ENCODE peak calls at places on chromosomes 16 and 17, in six cellular contexts. I is upper lobe of right lung, V is neural progenitor cell, H is psoas muscle, C is ovary, L is body of pancreas. K is an unnamed sample. For H3K36me3, the result is how much of the 10 kb centered on the place peaks cover.

GRCh38 chr16:51939371-51940005 is 607.5 kb downstream of the TOX3 start:
- DNase-seq in I (no peak), L (no peak), H (no peak), C (no peak), V (no peak), K (no peak)

GRCh38 chr16:70512456-70512855 is 10.9 kb downstream of the COG4 start:
- DNase-seq in H (peak), L (no peak), V (no peak), C (no peak), I (no peak), K (no peak)

GRCh38 chr16:81652798-81653505 is 126.1 kb upstream of the PLCG2 start:
- DNase-seq in H (no peak), V (peak), C (no peak), L (peak), I (no peak), K (no peak)

GRCh38 chr17:7047566-7047965 is 3.7 kb upstream of the SLC16A11 start:
- DNase-seq in V (no peak), H (no peak), I (no peak), C (no peak), L (no peak), K (no peak)

GRCh38 chr16:59905628-59906027 is 1171.5 kb upstream of the GOT2 start:
- DNase-seq in C (no peak), H (no peak), V (no peak), I (no peak), L (no peak), K (no peak)

GRCh38 chr16:65200857-65201256 is 79.0 kb upstream of the CDH11 start:
- DNase-seq in C (no peak), I (no peak), L (no peak), H (no peak), V (no peak), K (no peak)

GRCh38 chr16:75251280-75252048 is at the start of gene BCAR1:
- DNase-seq in L (peak), I (peak), V (peak), C (peak), H (peak), K (peak)

GRCh38 chr16:81243927-81244326 is 5.4 kb downstream of the BCO1 start:
- DNase-seq in V (no peak), H (no peak), C (no peak), L (no peak), I (no peak), K (no peak)

GRCh38 chr17:19274893-19275292 is 37.7 kb downstream of the EPN2 start:
- DNase-seq in H (no peak), C (no peak), V (no peak), I (no peak), L (no peak), K (no peak)

GRCh38 chr17:39653662-39654331 is 11.4 kb upstream of the TCAP start:
- DNase-seq in L (peak), I (peak), C (no peak), H (peak), V (no peak), K (peak)

DNA sequence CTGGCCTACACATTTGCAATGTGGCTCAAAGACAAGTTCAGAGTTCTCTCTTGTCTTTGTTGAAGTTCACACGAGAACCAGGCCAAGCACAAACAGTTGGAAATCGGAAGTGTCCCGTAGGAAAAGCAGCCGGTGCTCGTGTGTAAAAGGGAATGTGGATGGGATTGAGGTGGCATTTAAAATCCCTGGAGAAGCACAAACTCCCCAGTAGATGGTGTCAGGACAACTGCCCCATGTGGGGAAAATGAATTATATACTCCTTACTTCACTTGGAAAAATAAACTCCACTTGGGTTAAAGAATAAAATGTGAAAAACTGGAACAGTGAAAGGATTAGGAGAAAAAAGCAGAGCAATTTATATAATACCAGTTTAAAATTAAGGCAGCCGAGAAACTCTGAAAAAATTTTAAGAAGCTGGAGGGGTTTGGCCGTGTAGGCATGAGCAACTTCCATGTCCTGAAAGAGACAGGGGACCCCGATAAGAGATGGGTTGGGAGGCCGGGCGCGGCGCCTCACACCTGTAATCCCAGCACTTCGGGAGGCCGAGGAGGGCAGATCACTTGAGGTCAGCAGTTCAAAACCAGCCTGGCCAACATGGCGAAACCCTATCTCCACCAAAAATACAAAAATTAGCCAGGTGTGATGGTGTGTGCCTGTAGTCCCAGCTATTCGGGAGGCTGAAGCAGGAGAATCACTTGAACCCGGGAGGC is 28.1 kb downstream of the CBFA2T3 start:
- DNase-seq in C (no peak), H (no peak), I (no peak), L (no peak), V (no peak), K (no peak)
- TF ChIP-seq CTCF in C (no peak), H (no peak), I (no peak), L (no peak), V (peak), K (no peak)

DNA sequence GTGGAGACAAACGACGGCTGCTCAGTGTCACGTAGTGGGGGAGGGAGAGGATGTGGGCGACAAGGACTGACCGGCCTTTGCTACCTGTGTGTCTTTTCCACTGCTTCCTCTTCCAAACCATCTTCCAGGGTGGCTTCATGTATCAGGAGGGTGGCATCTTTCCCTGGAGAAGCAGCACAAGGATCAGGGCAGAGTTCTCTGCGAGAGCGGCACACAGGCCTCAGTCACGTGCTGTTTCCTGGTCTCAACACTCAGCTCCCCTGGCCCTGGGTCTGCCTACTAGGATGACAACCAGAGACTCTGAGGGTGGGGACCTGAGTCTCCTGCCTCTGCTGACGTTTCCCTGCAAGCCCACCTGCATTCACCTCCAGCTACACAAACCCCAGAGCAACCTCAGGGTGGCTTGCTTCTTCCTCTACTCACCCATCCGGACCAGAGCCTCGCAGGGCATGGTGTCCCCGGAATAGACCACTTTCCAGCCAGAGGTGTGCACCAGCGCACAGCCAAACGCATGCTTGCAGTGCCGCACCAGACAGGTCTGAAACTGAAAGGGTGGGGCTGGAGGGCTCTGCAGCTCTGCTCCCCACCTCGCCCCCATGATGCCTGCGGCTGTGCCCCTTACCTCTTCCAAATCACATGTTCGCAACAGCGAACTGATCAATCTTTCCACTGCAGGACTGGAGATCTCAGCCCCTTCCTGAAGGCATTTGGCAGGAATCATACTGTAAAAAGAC is 23.3 kb downstream of the ELAC2 start:
- DNase-seq in H (no peak), L (no peak), I (no peak), C (no peak), V (no peak), K (no peak)
- H3K36me3 ChIP-seq in H (under half), L (half or more), I (half or more), C (under half), V (under half), K (under half)

DNA sequence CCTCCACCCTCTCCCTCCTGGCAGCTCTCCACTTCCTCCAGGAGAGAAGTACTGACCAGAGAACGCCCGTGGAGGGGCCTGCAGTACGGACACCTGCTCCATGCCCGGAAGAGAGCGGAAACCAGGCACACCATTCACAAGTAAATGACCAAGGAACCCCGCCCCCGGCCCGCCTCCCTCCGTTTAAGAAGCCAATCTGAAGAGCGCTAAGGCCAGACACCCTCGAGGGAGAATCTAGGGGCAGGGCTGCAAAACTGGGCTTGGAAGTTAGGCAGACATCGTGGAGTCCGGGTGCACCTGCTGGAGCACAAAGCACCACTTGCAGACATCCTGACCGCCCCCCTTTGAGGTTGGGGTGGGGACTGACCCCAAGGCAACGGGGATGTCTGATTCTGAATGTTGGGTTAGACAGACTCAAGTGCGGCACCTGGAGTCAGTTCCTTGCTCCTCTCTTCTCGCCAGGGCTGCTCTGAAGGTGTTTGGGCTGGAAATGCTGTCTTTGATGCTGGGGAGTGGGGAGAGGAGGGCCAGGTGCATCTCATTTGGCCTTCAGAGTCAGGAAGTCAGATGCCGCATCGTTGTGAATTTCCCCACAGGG is 964 bp upstream of the FAAP100 start:
- DNase-seq in V (peak), H (peak), I (peak), L (peak), C (peak), K (peak)
- TF ChIP-seq CTCF in V (peak), H (no peak), I (no peak), L (peak), C (no peak), K (no peak)

GRCh38 chr17:82915010-82915696 is 75.3 kb upstream of the ZNF750 start:
- DNase-seq in C (no peak), H (no peak), V (no peak), L (no peak), I (no peak), K (no peak)
- H3K36me3 ChIP-seq in C (under half), H (under half), V (under half), L (under half), I (under half), K (under half)

K was measured in testis.